ENCODE peak calls at places on chromosomes 11 and 22, in ten cellular contexts. W, C, E, Q, Y, R, B, K, O and U are unnamed samples.

GRCh38 chr22:44883011-44883421 is 126.8 kb downstream of the PHF21B start:
- DNase-seq in W (no peak), C (no peak), E (no peak), Q (no peak), Y (no peak), R (no peak), B (no peak), K (no peak), O (peak; percentile 46), U (no peak)

GRCh38 chr11:13214276-13214865 is 63.2 kb upstream of the BMAL1 start:
- DNase-seq in W (no peak), C (no peak), E (no peak), Q (no peak), Y (no peak), R (no peak), B (no peak), K (no peak), O (no peak), U (no peak)

GRCh38 chr11:64875369-64876225 is 2.8 kb downstream of the EHD1 start:
- DNase-seq in W (no peak), C (no peak), E (no peak), Q (no peak), Y (no peak), R (no peak), B (no peak), K (no peak), O (no peak), U (no peak)

GRCh38 chr11:76690736-76691135 is 20.2 kb upstream of the LRRC32 start:
- DNase-seq in W (no peak), C (peak; percentile 65), E (no peak), Q (peak; percentile 85), Y (no peak), R (no peak), B (no peak), K (no peak), O (no peak), U (peak; percentile 40)

GRCh38 chr22:40592352-40593113 is 44.0 kb downstream of the MRTFA start:
- DNase-seq in W (no peak), C (no peak), E (no peak), Q (no peak), Y (no peak), R (peak; percentile 36), B (no peak), K (no peak), O (no peak), U (no peak)

GRCh38 chr11:10604340-10604748 is 35.9 kb upstream of the LYVE1 start:
- DNase-seq in W (no peak), C (no peak), E (no peak), Q (peak; percentile 76), Y (peak; percentile 82), R (peak; percentile 40), B (no peak), K (no peak), O (peak; percentile 86), U (no peak)

GRCh38 chr11:65786008-65786785 is 666 bp upstream of the OVOL1 start:
- DNase-seq in W (no peak), C (no peak), E (no peak), Q (no peak), Y (no peak), R (no peak), B (peak; percentile 58), K (no peak), O (no peak), U (no peak)

GRCh38 chr11:43789700-43790443 is 90.8 kb upstream of the ALKBH3 start:
- DNase-seq in W (peak; percentile 28), C (no peak), E (no peak), Q (peak; percentile 52), Y (no peak), R (no peak), B (no peak), K (no peak), O (no peak), U (peak; percentile 34)

GRCh38 chr22:38317995-38318715 is 922 bp upstream of the CSNK1E start:
- DNase-seq in W (peak; percentile 86), C (peak; percentile 52), E (peak; percentile 74), Q (peak; percentile 88), Y (peak; percentile 90), R (peak; percentile 85), B (peak; percentile 53), K (peak; percentile 30), O (peak; percentile 92), U (peak; percentile 75)

GRCh38 chr11:47980093-47980906 is at the start of gene PTPRJ:
- DNase-seq in W (no peak), C (no peak), E (peak; percentile 46), Q (peak; percentile 72), Y (peak; percentile 46), R (peak; percentile 63), B (peak; percentile 75), K (peak; percentile 45), O (peak; percentile 75), U (no peak)

GRCh38 chr22:49747705-49748104 is 80.0 kb downstream of the BRD1 start:
- DNase-seq in W (no peak), C (no peak), E (no peak), Q (no peak), Y (no peak), R (no peak), B (no peak), K (no peak), O (no peak), U (no peak)
- TF ChIP-seq CTCF in W (no peak), C (no peak), E (no peak), Q (no peak), Y (no peak), R (no peak), B (no peak), K (no peak), O (no peak), U (no peak)

GRCh38 chr11:35419713-35420333 is 465 bp upstream of the SLC1A2 start:
- DNase-seq in W (no peak), C (no peak), E (peak; percentile 8), Q (peak; percentile 29), Y (no peak), R (no peak), B (no peak), K (no peak), O (no peak), U (no peak)

GRCh38 chr11:35418282-35418846 is 994 bp downstream of the SLC1A2 start:
- DNase-seq in W (no peak), C (no peak), E (no peak), Q (no peak), Y (no peak), R (no peak), B (peak; percentile 41), K (no peak), O (no peak), U (no peak)

GRCh38 chr11:35424157-35424945 is 5.0 kb upstream of the SLC1A2 start:
- DNase-seq in W (no peak), C (no peak), E (no peak), Q (no peak), Y (no peak), R (no peak), B (no peak), K (no peak), O (no peak), U (peak; percentile 68)

GRCh38 chr11:35418847-35419712 is at the start of gene SLC1A2:
- DNase-seq in W (no peak), C (no peak), E (peak; percentile 18), Q (peak; percentile 47), Y (no peak), R (no peak), B (peak; percentile 29), K (peak; percentile 28), O (no peak), U (no peak)

GRCh38 chr11:35420371-35420770 is 1.0 kb upstream of the SLC1A2 start:
- DNase-seq in W (no peak), C (no peak), E (no peak), Q (no peak), Y (no peak), R (no peak), B (peak; percentile 26), K (no peak), O (no peak), U (no peak)
- H3K27me3 ChIP-seq in W (peaks cover 34% of the 10 kb centered on the region), C (peaks cover 16% of the 10 kb centered on the region), E (peaks cover 82% of the 10 kb centered on the region), Q (peaks cover 95% of the 10 kb centered on the region), Y (peaks cover 42% of the 10 kb centered on the region), R (peaks cover 89% of the 10 kb centered on the region), B (no peaks in the 10 kb centered on the region), K (peaks cover 47% of the 10 kb centered on the region), O (peaks cover 46% of the 10 kb centered on the region), U (peaks cover 12% of the 10 kb centered on the region)

GRCh38 chr11:29324328-29324727 is 692.5 kb downstream of the KCNA4 start:
- DNase-seq in W (no peak), C (no peak), E (no peak), Q (peak; percentile 33), Y (no peak), R (no peak), B (no peak), K (no peak), O (no peak), U (no peak)
- H3K4me3 ChIP-seq in W (no peak overlapping the region), C (no peak overlapping the region), E (no peak overlapping the region), Q (no peak overlapping the region), Y (no peak overlapping the region), R (no peak overlapping the region), B (no peak overlapping the region), K (no peak overlapping the region), O (no peak overlapping the region), U (no peak overlapping the region)

GRCh38 chr11:95699631-95700470 is 89.7 kb downstream of the FAM76B start:
- DNase-seq in W (no peak), C (no peak), E (no peak), Q (peak; percentile 62), Y (no peak), R (no peak), B (no peak), K (no peak), O (no peak), U (no peak)

GRCh38 chr11:95698939-95699562 is 90.5 kb downstream of the FAM76B start:
- DNase-seq in W (no peak), C (no peak), E (no peak), Q (peak; percentile 75), Y (no peak), R (no peak), B (no peak), K (no peak), O (no peak), U (no peak)

GRCh38 chr11:95700471-95700817 is 89.1 kb downstream of the FAM76B start:
- DNase-seq in W (no peak), C (no peak), E (no peak), Q (no peak), Y (no peak), R (no peak), B (no peak), K (peak; percentile 47), O (no peak), U (no peak)

GRCh38 chr11:95695181-95695580 is 94.4 kb downstream of the FAM76B start:
- DNase-seq in W (no peak), C (no peak), E (no peak), Q (no peak), Y (no peak), R (no peak), B (no peak), K (no peak), O (no peak), U (no peak)

DNA sequence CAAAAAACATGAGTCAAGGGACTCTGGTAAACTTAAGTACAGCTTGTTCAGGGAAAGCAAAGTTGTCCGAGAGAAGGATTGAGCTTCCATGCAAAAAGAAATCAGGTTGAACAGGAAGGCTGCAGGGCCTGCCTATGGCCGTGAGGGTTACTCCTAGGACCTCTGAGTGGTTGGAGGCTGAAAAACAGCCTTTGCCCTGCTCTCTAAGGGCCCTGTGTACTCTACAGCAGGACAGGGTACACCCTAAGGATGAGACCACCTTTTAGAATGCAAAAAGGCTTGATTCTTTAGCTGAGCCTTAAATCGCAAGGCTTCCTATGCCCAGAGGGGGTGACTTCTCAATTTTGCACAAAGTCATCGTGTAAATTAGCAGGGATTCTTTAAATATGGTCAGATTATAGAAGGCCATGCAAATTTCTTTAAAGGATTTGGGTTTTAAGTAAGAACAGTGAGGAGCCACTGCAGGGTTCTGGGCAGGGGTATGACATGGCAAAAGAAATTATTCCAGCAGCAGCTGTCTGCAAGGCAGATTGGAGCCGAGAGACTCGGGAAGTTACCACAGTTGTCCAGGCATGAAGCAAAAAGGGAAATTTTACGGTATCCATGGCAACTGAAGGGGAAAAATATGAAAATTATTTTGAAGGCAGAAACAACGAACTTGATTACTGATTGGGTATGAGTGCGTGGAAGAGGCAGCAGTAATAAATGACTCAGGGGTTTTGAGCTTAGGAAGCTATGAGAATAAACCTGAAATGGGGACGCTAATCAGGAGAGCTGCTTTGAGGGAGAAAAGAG is 91.8 kb downstream of the FAM76B start:
- DNase-seq in W (no peak), C (no peak), E (peak; percentile 6), Q (peak; percentile 45), Y (no peak), R (no peak), B (no peak), K (no peak), O (no peak), U (no peak)
- TF ChIP-seq CTCF in W (no peak), C (no peak), E (no peak), Q (no peak), Y (no peak), R (no peak), B (no peak), K (no peak), O (no peak), U (no peak)